ENCODE peak calls at places on chromosomes 1 and 21, in eight cellular contexts. One of them, this sample, is unnamed.

GRCh38 chr1:226737819-226738420 is 1.2 kb downstream of the ITPKB start:
- DNase-seq in H1: no peak
- DNase-seq in GM12892: no peak
- DNase-seq in endothelial cell of umbilical vein: peak
- DNase-seq in transverse colon: peak
- DNase-seq in sigmoid colon: peak
- DNase-seq in breast epithelium: peak
- DNase-seq in K562: no peak
- DNase-seq in this sample: peak

GRCh38 chr1:36766481-36766880 is 267.8 kb downstream of the GRIK3 start:
- DNase-seq in K562: no peak
- DNase-seq in endothelial cell of umbilical vein: no peak
- DNase-seq in breast epithelium: no peak
- DNase-seq in GM12892: no peak
- DNase-seq in transverse colon: no peak
- DNase-seq in sigmoid colon: no peak
- DNase-seq in H1: no peak
- DNase-seq in this sample: no peak

GRCh38 chr1:43395523-43395922 is 5.8 kb downstream of the SZT2 start:
- DNase-seq in H1: no peak
- DNase-seq in GM12892: no peak
- DNase-seq in K562: no peak
- DNase-seq in endothelial cell of umbilical vein: no peak
- DNase-seq in sigmoid colon: no peak
- DNase-seq in breast epithelium: no peak
- DNase-seq in transverse colon: no peak
- DNase-seq in this sample: no peak

GRCh38 chr1:200180821-200181220 is 153.3 kb downstream of the NR5A2 start:
- DNase-seq in GM12892: no peak
- DNase-seq in breast epithelium: no peak
- DNase-seq in H1: no peak
- DNase-seq in transverse colon: no peak
- DNase-seq in sigmoid colon: no peak
- DNase-seq in K562: no peak
- DNase-seq in endothelial cell of umbilical vein: peak
- DNase-seq in this sample: no peak

GRCh38 chr1:2346691-2347408 is 44.5 kb downstream of the MORN1 start:
- DNase-seq in GM12892: no peak
- DNase-seq in breast epithelium: no peak
- DNase-seq in endothelial cell of umbilical vein: no peak
- DNase-seq in transverse colon: no peak
- DNase-seq in sigmoid colon: no peak
- DNase-seq in H1: no peak
- DNase-seq in K562: no peak
- DNase-seq in this sample: no peak

GRCh38 chr1:177181631-177182291 is 11.0 kb downstream of the BRINP2 start:
- DNase-seq in sigmoid colon: peak
- DNase-seq in breast epithelium: peak
- DNase-seq in endothelial cell of umbilical vein: peak
- DNase-seq in transverse colon: peak
- DNase-seq in K562: peak
- DNase-seq in H1: peak
- DNase-seq in GM12892: peak
- DNase-seq in this sample: no peak

GRCh38 chr1:200838676-200839445 is 33.9 kb upstream of the GPR25 start:
- DNase-seq in K562: no peak
- DNase-seq in H1: no peak
- DNase-seq in endothelial cell of umbilical vein: no peak
- DNase-seq in transverse colon: no peak
- DNase-seq in sigmoid colon: no peak
- DNase-seq in breast epithelium: no peak
- DNase-seq in GM12892: no peak
- DNase-seq in this sample: no peak

GRCh38 chr1:35443768-35444518 is 113.3 kb downstream of the KIAA0319L start:
- DNase-seq in H1: no peak
- DNase-seq in GM12892: no peak
- DNase-seq in K562: no peak
- DNase-seq in endothelial cell of umbilical vein: no peak
- DNase-seq in breast epithelium: no peak
- DNase-seq in transverse colon: no peak
- DNase-seq in sigmoid colon: no peak
- DNase-seq in this sample: peak

DNA sequence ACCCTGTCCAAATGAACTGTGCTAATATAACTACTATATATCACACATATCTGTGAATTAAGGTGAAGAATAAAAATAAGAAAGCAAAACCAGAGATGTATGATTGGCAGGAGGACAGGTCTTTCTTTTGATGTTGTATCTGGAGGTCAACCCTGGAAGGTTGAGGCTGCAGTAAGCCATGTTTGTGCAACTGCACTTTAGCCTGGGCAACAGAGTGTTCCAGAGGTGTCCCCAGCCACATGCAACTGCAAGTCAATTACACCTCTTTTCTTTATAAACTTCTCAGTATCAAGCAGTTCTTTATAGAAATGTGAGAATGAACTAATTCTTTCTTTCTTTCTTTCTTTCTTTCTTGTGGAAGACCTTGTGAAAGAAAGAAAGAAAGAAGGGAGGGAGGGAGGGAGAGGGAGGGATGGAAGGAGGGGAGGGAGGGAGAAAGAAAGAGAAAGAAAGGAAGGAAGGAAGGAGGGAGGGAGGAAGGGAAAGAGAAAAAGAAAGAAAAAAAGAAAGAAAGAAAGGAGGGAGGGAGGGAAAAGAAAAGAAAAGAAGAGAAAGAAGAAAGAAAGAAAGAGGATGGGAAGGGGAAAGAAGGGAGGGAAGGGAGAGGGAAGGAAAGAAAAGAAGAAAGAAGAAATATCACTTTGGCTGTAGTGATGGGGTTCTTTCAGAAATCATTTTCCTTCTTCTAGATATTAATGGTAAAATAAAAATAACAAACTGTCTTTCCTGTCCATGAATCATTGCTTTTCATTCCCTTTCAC is 54.0 kb upstream of the S1PR1 start:
- DNase-seq in sigmoid colon: no peak
- DNase-seq in breast epithelium: no peak
- DNase-seq in K562: no peak
- DNase-seq in H1: no peak
- DNase-seq in transverse colon: no peak
- DNase-seq in endothelial cell of umbilical vein: no peak
- DNase-seq in GM12892: no peak
- DNase-seq in this sample: no peak
- TF ChIP-seq POLR2AphosphoS5 in sigmoid colon: no peak
- TF ChIP-seq POLR2AphosphoS5 in breast epithelium: no peak
- TF ChIP-seq POLR2AphosphoS5 in K562: no peak
- TF ChIP-seq POLR2AphosphoS5 in H1: no peak
- TF ChIP-seq POLR2AphosphoS5 in transverse colon: no peak
- TF ChIP-seq POLR2AphosphoS5 in endothelial cell of umbilical vein: no peak
- TF ChIP-seq POLR2AphosphoS5 in GM12892: no peak
- TF ChIP-seq POLR2AphosphoS5 in this sample: no peak

DNA sequence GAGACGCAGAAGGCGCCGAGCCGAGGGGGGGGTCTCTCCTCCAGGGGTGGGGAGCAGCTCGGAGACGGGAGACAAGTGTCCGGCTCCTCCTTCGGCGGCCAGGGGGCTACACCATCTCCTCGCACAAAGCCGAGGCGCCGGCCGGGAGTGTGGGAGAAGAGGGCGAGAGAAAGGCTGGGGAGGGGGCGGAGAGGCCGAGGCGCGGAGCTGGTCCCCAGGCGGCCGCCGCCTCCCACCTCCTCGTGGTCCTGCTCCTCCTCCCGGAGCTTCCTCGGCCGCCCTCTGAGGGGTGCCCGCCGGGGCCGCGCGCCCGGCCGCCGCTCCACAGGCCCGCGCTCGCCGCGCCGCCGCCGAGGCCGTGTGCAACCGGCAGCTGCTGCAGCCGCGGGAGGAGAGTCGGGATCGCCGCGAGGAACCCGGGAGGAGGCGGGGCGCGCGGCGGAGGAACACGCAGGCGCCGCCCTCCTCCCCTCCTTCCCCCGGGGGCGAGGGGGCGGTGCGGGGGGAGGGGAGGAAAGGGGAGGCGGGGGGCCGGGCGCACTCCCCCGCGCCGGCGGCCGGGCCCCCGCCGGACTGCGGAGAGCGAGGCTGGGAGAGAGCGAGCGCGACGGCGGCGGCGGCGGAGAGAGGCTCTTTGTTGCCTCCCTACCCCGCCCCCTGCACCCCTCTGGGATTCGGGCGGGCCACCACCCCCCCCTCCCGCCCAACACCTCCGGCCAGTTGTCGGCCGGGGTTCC is at the start of gene ENAH:
- DNase-seq in sigmoid colon: peak
- DNase-seq in K562: peak
- DNase-seq in H1: no peak
- DNase-seq in GM12892: peak
- DNase-seq in breast epithelium: peak
- DNase-seq in endothelial cell of umbilical vein: peak
- DNase-seq in transverse colon: peak
- DNase-seq in this sample: no peak
- TF ChIP-seq POLR2AphosphoS5 in sigmoid colon: peak
- TF ChIP-seq POLR2AphosphoS5 in K562: no peak
- TF ChIP-seq POLR2AphosphoS5 in H1: peak
- TF ChIP-seq POLR2AphosphoS5 in GM12892: no peak
- TF ChIP-seq POLR2AphosphoS5 in breast epithelium: no peak
- TF ChIP-seq POLR2AphosphoS5 in endothelial cell of umbilical vein: peak
- TF ChIP-seq POLR2AphosphoS5 in transverse colon: peak
- TF ChIP-seq POLR2AphosphoS5 in this sample: peak

DNA sequence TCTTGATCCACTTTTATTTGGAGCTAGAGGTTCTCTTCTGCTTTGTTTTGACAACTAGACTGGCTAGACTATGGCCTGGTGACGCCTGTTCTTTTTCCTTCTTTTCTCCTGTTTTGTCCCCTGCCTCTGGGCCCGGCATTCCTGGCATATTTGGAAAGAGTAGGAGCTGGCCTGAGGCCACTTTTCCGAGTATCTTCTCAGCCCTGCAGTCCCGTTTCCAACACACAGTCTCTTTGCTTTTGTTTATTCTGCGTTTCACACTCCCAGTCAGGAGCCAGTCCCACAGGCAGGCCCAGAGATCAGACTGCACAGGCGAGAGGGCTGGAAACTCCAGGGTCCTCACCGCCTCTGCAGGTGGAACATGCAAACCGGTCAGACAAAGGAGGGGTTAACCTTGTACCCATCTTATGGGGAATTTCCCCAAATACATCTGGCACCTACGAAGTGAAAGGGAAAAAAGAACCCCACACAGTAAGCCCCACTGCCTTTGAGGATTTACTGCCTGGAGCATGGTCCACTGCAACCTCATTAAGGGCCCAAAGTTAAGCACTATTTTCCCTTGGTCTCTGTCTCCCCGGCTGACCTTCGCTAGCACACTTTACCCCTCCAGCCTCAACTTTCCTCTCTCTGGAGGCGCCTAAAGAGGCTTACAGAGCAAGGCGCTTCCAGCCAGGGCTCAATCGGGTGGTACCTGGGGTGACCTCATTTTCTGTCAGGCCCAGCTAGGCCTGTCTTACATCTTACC is 141.1 kb downstream of the TOMM20 start:
- DNase-seq in breast epithelium: peak
- DNase-seq in transverse colon: peak
- DNase-seq in endothelial cell of umbilical vein: peak
- DNase-seq in sigmoid colon: peak
- DNase-seq in GM12892: no peak
- DNase-seq in K562: no peak
- DNase-seq in H1: no peak
- DNase-seq in this sample: peak
- TF ChIP-seq POLR2AphosphoS5 in breast epithelium: peak
- TF ChIP-seq POLR2AphosphoS5 in transverse colon: peak
- TF ChIP-seq POLR2AphosphoS5 in endothelial cell of umbilical vein: peak
- TF ChIP-seq POLR2AphosphoS5 in sigmoid colon: peak
- TF ChIP-seq POLR2AphosphoS5 in GM12892: peak
- TF ChIP-seq POLR2AphosphoS5 in K562: no peak
- TF ChIP-seq POLR2AphosphoS5 in H1: no peak
- TF ChIP-seq POLR2AphosphoS5 in this sample: peak

GRCh38 chr1:59672851-59673574 is 141.7 kb upstream of the HOOK1 start:
- DNase-seq in H1: no peak
- DNase-seq in breast epithelium: peak
- DNase-seq in sigmoid colon: no peak
- DNase-seq in GM12892: no peak
- DNase-seq in transverse colon: no peak
- DNase-seq in endothelial cell of umbilical vein: peak
- DNase-seq in K562: no peak
- DNase-seq in this sample: peak
- TF ChIP-seq POLR2AphosphoS5 in H1: no peak
- TF ChIP-seq POLR2AphosphoS5 in breast epithelium: no peak
- TF ChIP-seq POLR2AphosphoS5 in sigmoid colon: no peak
- TF ChIP-seq POLR2AphosphoS5 in GM12892: no peak
- TF ChIP-seq POLR2AphosphoS5 in transverse colon: no peak
- TF ChIP-seq POLR2AphosphoS5 in endothelial cell of umbilical vein: no peak
- TF ChIP-seq POLR2AphosphoS5 in K562: no peak
- TF ChIP-seq POLR2AphosphoS5 in this sample: no peak

DNA sequence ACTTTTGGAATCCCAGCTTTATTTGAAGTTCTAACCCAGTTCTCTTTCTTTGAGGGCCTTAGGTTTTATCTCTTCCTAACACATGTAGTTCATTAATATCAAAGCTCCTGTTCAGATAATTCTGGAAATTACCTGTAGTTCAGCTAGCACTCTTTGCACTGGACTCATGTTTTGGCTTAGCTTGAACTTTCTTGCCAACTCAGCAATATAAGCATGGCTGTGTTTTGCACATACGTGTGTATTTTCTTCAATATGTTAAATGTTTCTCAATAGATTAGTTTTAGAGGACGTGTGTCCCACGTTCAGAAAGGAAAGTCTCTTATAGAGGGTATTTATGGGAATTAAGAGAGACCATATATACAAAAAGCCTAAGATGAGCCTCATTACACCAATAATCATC is 271.8 kb upstream of the USP25 start:
- DNase-seq in endothelial cell of umbilical vein: no peak
- DNase-seq in H1: no peak
- DNase-seq in GM12892: no peak
- DNase-seq in sigmoid colon: no peak
- DNase-seq in breast epithelium: no peak
- DNase-seq in K562: no peak
- DNase-seq in transverse colon: no peak
- DNase-seq in this sample: no peak
- TF ChIP-seq POLR2AphosphoS5 in endothelial cell of umbilical vein: no peak
- TF ChIP-seq POLR2AphosphoS5 in H1: no peak
- TF ChIP-seq POLR2AphosphoS5 in GM12892: no peak
- TF ChIP-seq POLR2AphosphoS5 in sigmoid colon: no peak
- TF ChIP-seq POLR2AphosphoS5 in breast epithelium: no peak
- TF ChIP-seq POLR2AphosphoS5 in K562: no peak
- TF ChIP-seq POLR2AphosphoS5 in transverse colon: no peak
- TF ChIP-seq POLR2AphosphoS5 in this sample: no peak

This sample was measured in esophagus muscularis mucosa.